ENCODE peak calls at places on chromosomes 12 and 14, in five cellular contexts. C is A549, B is IMR-90, S is GM12878, N is K562. Y is an unnamed sample.

GRCh38 chr12:69527506-69528272 is 57.5 kb downstream of the FRS2 start:
- DNase-seq in N (no peak), B (peak; percentile 91), C (no peak), S (no peak), Y (no peak)

GRCh38 chr12:103495783-103496456 is at the start of gene C12orf42:
- DNase-seq in B (no peak), N (peak; percentile 9), S (peak; percentile 63), C (peak; percentile 80), Y (peak; percentile 74)

GRCh38 chr14:50865677-50866076 is 6.2 kb upstream of the ABHD12B start:
- DNase-seq in B (peak; percentile 84), N (no peak), C (no peak), S (no peak), Y (no peak)

GRCh38 chr12:58530421-58531067 is 389.8 kb downstream of the LRIG3 start:
- DNase-seq in N (no peak), C (no peak), S (no peak), B (peak; percentile 92), Y (no peak)

GRCh38 chr14:24310666-24311604 is at the start of gene LTB4R:
- DNase-seq in N (no peak), B (peak; percentile 73), S (no peak), C (no peak), Y (no peak)

GRCh38 chr14:98886982-98887381 is 385.0 kb downstream of the BCL11B start:
- DNase-seq in S (no peak), C (no peak), B (no peak), N (no peak), Y (no peak)

GRCh38 chr14:49769171-49769570 is 1.2 kb downstream of the KLHDC2 start:
- DNase-seq in B (peak; percentile 52), N (peak; percentile 31), S (no peak), C (no peak), Y (peak; percentile 12)

GRCh38 chr12:46659032-46659703 is 166.6 kb downstream of the SLC38A4 start:
- DNase-seq in B (peak; percentile 36), C (no peak), S (no peak), N (no peak), Y (no peak)

GRCh38 chr12:34343766-34344165 is 321.5 kb downstream of the ALG10 start:
- DNase-seq in S (no peak), C (no peak), N (no peak), B (no peak), Y (no peak)

GRCh38 chr14:103298620-103299019 is 35.4 kb upstream of the EIF5 start:
- DNase-seq in C (no peak), S (no peak), N (peak; percentile 33), B (no peak), Y (peak; percentile 35)

DNA sequence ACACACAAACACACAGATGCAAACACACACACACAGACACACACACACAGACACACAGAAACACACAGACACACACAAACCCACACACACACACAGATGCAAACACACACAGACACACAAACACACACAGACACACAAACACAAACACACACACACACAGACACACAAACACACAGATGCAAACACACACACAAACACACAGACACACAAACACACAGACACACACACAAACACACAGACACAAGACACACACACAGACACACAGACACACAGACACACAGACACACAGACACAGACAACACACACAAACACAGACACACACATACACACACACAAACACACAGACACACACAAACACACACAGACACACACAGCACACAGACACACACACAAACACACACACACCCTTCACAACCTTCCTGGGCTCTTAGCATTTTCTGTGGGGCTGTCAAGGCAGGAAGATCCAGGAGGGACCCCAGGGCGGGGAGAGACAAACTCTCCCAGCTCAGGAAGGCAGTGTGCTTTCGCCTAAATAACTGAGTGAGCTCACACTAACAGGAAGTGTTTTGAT is 24.2 kb upstream of the INF2 start:
- DNase-seq in C (no peak), N (no peak), S (no peak), B (peak; percentile 33), Y (no peak)
- TF ChIP-seq RCOR1 in C (no peak), N (no peak), S (no peak), B (no peak), Y (no peak)

GRCh38 chr14:75279153-75279738 is 618 bp downstream of the FOS start:
- DNase-seq in N (peak; percentile 64), C (no peak), B (peak; percentile 83), S (no peak), Y (peak; percentile 53)
- TF ChIP-seq RCOR1 in N (no peak), C (no peak), B (no peak), S (no peak), Y (no peak)

DNA sequence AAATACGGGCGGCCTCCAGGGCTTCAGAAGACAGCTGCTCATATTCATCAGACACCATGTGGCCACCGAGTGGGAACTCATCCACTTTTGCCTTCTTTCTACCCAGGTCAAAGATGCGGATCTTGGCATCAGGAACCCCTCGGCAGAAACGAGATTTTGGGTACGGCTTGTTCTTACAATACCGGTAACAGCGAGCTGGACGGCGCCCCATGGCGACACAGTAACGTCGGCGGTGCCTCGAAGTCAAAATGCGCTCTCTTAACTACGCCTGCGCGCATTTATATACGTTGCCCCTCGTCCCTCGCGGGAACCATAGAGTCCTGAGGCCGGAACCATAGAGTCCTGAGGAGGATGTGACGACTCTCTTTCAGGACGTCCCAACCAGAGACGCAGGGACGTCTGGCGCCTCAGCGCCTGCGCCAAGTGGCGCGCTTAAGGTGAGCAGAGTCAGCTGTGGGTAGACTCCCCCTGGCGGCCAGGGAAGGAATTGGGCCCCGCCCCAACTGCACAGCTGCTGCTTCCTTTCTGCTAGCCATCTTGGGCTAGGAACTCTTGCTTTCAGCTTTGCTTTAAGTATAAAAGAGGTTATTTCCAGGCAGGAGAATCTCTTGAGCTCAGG is at the start of gene RPL10L:
- DNase-seq in S (no peak), C (no peak), B (no peak), N (peak; percentile 12), Y (peak; percentile 7)
- TF ChIP-seq RCOR1 in S (no peak), C (no peak), B (no peak), N (no peak), Y (no peak)

GRCh38 chr14:68020999-68021663 is 201.6 kb downstream of the RAD51B start:
- DNase-seq in B (no peak), C (no peak), N (no peak), S (peak; percentile 71), Y (no peak)
- TF ChIP-seq RCOR1 in B (no peak), C (no peak), N (no peak), S (no peak), Y (no peak)

GRCh38 chr14:55913324-55914035 is 204.7 kb upstream of the PELI2 start:
- DNase-seq in N (no peak), C (no peak), B (peak; percentile 56), S (no peak), Y (no peak)

GRCh38 chr14:55914771-55915170 is 203.4 kb upstream of the PELI2 start:
- DNase-seq in N (no peak), B (peak; percentile 4), C (no peak), S (no peak), Y (no peak)

GRCh38 chr14:55911794-55912193 is 206.4 kb upstream of the PELI2 start:
- DNase-seq in B (no peak), S (no peak), N (no peak), C (no peak), Y (no peak)

GRCh38 chr14:55912344-55912743 is 205.9 kb upstream of the PELI2 start:
- DNase-seq in C (no peak), N (no peak), B (no peak), S (no peak), Y (no peak)

GRCh38 chr14:55915464-55915863 is 202.7 kb upstream of the PELI2 start:
- DNase-seq in C (no peak), B (no peak), N (no peak), S (no peak), Y (no peak)
- TF ChIP-seq RCOR1 in C (no peak), B (no peak), N (no peak), S (no peak), Y (no peak)

DNA sequence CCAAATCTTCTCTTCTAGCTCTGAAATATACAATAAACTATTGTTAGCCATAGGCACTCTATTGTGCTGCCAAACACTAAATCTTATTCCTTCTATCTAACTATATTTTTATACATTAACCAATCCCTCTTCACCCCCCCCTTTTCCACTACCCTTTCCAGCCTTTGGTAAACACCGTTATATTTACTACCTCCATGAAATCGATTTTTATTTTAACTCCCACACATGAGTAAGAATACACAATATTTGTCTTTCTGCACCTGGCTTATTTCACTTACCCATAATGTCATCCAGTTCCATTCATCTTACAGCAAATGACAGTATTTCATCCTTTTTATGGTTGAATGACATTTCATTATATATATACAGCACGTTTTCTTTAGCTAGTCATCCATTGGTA is 34.0 kb upstream of the PLBD1 start:
- DNase-seq in B (no peak), N (no peak), C (no peak), S (no peak), Y (no peak)
- TF ChIP-seq RCOR1 in B (no peak), N (no peak), C (no peak), S (no peak), Y (no peak)

Y was measured in SK-N-SH.